ENCODE peak calls at places on chromosome 18, in eight cellular contexts. M, F, P, W, N, U, I and L are unnamed samples.

GRCh38 chr18:79400091-79400590 is 4.4 kb downstream of the NFATC1 start:
- DNase-seq in M (peak), F (no peak), P (no peak), W (no peak), N (no peak), U (peak), I (peak), L (no peak)

GRCh38 chr18:78982186-78982585 is 2.6 kb downstream of the SALL3 start:
- DNase-seq in M (no peak), F (no peak), P (no peak), W (no peak), N (no peak), U (no peak), I (no peak), L (no peak)

GRCh38 chr18:13412901-13413300 is 194.3 kb downstream of the LDLRAD4 start:
- DNase-seq in M (no peak), F (no peak), P (no peak), W (no peak), N (no peak), U (no peak), I (no peak), L (no peak)

GRCh38 chr18:46401486-46402115 is 255.4 kb downstream of the LOXHD1 start:
- DNase-seq in M (no peak), F (no peak), P (no peak), W (no peak), N (no peak), U (no peak), I (peak), L (no peak)

GRCh38 chr18:33751613-33752221 is 173.7 kb downstream of the ASXL3 start:
- DNase-seq in M (peak), F (no peak), P (no peak), W (no peak), N (no peak), U (no peak), I (no peak), L (no peak)

GRCh38 chr18:811192-812122 is 585 bp downstream of the YES1 start:
- DNase-seq in M (peak), F (peak), P (peak), W (no peak), N (no peak), U (no peak), I (no peak), L (no peak)

GRCh38 chr18:54909538-54909937 is 49.7 kb downstream of the CCDC68 start:
- DNase-seq in M (no peak), F (no peak), P (no peak), W (no peak), N (no peak), U (no peak), I (no peak), L (no peak)

GRCh38 chr18:54192900-54193299 is 31.6 kb downstream of the MBD2 start:
- DNase-seq in M (no peak), F (no peak), P (no peak), W (no peak), N (no peak), U (no peak), I (no peak), L (no peak)

GRCh38 chr18:72823345-72823744 is 44.4 kb downstream of the NETO1 start:
- DNase-seq in M (no peak), F (no peak), P (no peak), W (no peak), N (no peak), U (no peak), I (no peak), L (no peak)

GRCh38 chr18:76838182-76838581 is 15.8 kb downstream of the ZNF236 start:
- DNase-seq in M (peak), F (no peak), P (no peak), W (no peak), N (no peak), U (no peak), I (no peak), L (no peak)

GRCh38 chr18:293557-293956 is 25.7 kb upstream of the THOC1 start:
- DNase-seq in M (peak), F (no peak), P (peak), W (no peak), N (no peak), U (no peak), I (no peak), L (no peak)

GRCh38 chr18:79515944-79516351 is 120.2 kb downstream of the NFATC1 start:
- DNase-seq in M (no peak), F (no peak), P (no peak), W (no peak), N (no peak), U (no peak), I (no peak), L (no peak)

GRCh38 chr18:49399003-49399402 is 61.4 kb downstream of the DYM start:
- DNase-seq in M (peak), F (peak), P (no peak), W (no peak), N (peak), U (no peak), I (no peak), L (no peak)

GRCh38 chr18:27789406-27789805 is 387.5 kb downstream of the CDH2 start:
- DNase-seq in M (no peak), F (no peak), P (no peak), W (no peak), N (no peak), U (no peak), I (no peak), L (no peak)

GRCh38 chr18:5058768-5059539 is 138.1 kb downstream of the AKAIN1 start:
- DNase-seq in M (no peak), F (no peak), P (peak), W (no peak), N (no peak), U (no peak), I (no peak), L (no peak)

GRCh38 chr18:63158676-63159291 is 160.8 kb downstream of the BCL2 start:
- DNase-seq in M (no peak), F (no peak), P (no peak), W (no peak), N (no peak), U (no peak), I (no peak), L (no peak)